ENCODE peak calls at places on chromosomes 6 and 20, in four cellular contexts. F is cardiac muscle cell, V is GM23248, Y is PC-3. I is an unnamed sample.

GRCh38 chr20:52047811-52048302 is 143.7 kb downstream of the ZFP64 start:
- DNase-seq in F (no peak), V (no peak), Y (no peak), I (no peak)

GRCh38 chr20:5864873-5865582 is 85.3 kb downstream of the TRMT6 start:
- DNase-seq in F (no peak), V (peak; percentile 64), Y (peak; percentile 58), I (no peak)

GRCh38 chr6:38068854-38069253 is 249.3 kb downstream of the ZFAND3 start:
- DNase-seq in F (no peak), V (peak; percentile 46), Y (peak; percentile 30), I (no peak)

GRCh38 chr6:112087916-112088315 is 525 bp downstream of the FAM229B start:
- DNase-seq in F (no peak), V (peak; percentile 54), Y (no peak), I (no peak)

GRCh38 chr6:168035098-168035660 is 37.7 kb downstream of the KIF25 start:
- DNase-seq in F (peak; percentile 77), V (peak; percentile 67), Y (peak; percentile 48), I (no peak)

GRCh38 chr20:953742-954141 is 37.6 kb upstream of the ANGPT4 start:
- DNase-seq in F (peak; percentile 45), V (peak; percentile 44), Y (peak; percentile 28), I (no peak)

GRCh38 chr20:38133680-38134426 is 31.2 kb downstream of the TGM2 start:
- DNase-seq in F (no peak), V (no peak), Y (no peak), I (no peak)

GRCh38 chr20:21395666-21396044 is 1.7 kb downstream of the NKX2-4 start:
- DNase-seq in F (no peak), V (no peak), Y (no peak), I (no peak)

GRCh38 chr6:21846541-21847451 is 253.2 kb downstream of the SOX4 start:
- DNase-seq in F (peak; percentile 60), V (no peak), Y (peak; percentile 19), I (peak; percentile 74)

GRCh38 chr20:53292347-53292746 is 301.3 kb downstream of the ZNF217 start:
- DNase-seq in F (no peak), V (no peak), Y (no peak), I (no peak)

GRCh38 chr6:10555625-10556309 is 34.6 kb downstream of the GCNT2 start:
- DNase-seq in F (peak; percentile 78), V (peak; percentile 44), Y (no peak), I (no peak)

GRCh38 chr6:83860347-83860731 is 850 bp downstream of the CYB5R4 start:
- DNase-seq in F (no peak), V (no peak), Y (no peak), I (no peak)

GRCh38 chr6:124535746-124536145 is 426.5 kb upstream of the RNF217 start:
- DNase-seq in F (no peak), V (no peak), Y (peak; percentile 3), I (no peak)

GRCh38 chr6:158605266-158605878 is 39.2 kb downstream of the DYNLT1 start:
- DNase-seq in F (peak; percentile 76), V (peak; percentile 83), Y (peak; percentile 70), I (peak; percentile 53)

GRCh38 chr20:11703119-11703518 is 214.6 kb upstream of the BTBD3 start:
- DNase-seq in F (no peak), V (no peak), Y (no peak), I (no peak)

GRCh38 chr20:24991897-24992419 is 593 bp downstream of the APMAP start:
- DNase-seq in F (peak; percentile 35), V (peak; percentile 56), Y (peak; percentile 13), I (peak; percentile 52)

GRCh38 chr6:25034477-25034876 is 98.7 kb upstream of the RIPOR2 start:
- DNase-seq in F (no peak), V (no peak), Y (no peak), I (no peak)

GRCh38 chr6:95431637-95432228 is 145.6 kb upstream of the MANEA start:
- DNase-seq in F (peak; percentile 43), V (peak; percentile 38), Y (peak; percentile 48), I (peak; percentile 38)

GRCh38 chr6:110399219-110400071 is 15.9 kb downstream of the DDO start:
- DNase-seq in F (no peak), V (peak; percentile 50), Y (no peak), I (no peak)

GRCh38 chr6:25623874-25624273 is 28.1 kb upstream of the SCGN start:
- DNase-seq in F (peak; percentile 6), V (no peak), Y (no peak), I (no peak)

GRCh38 chr6:83097675-83098074 is 30.2 kb downstream of the DOP1A start:
- DNase-seq in F (no peak), V (no peak), Y (no peak), I (no peak)

GRCh38 chr6:158086054-158086705 is 81.9 kb downstream of the SERAC1 start:
- DNase-seq in F (no peak), V (peak; percentile 71), Y (no peak), I (peak; percentile 85)

GRCh38 chr6:4313044-4313686 is 177.8 kb upstream of the ECI2 start:
- DNase-seq in F (peak; percentile 19), V (peak; percentile 98), Y (peak; percentile 98), I (no peak)

GRCh38 chr6:108714012-108714773 is 134.0 kb upstream of the ARMC2 start:
- DNase-seq in F (no peak), V (peak; percentile 77), Y (no peak), I (peak; percentile 26)

GRCh38 chr6:100203391-100203790 is 209.4 kb upstream of the MCHR2 start:
- DNase-seq in F (no peak), V (peak; percentile 95), Y (peak; percentile 84), I (no peak)

GRCh38 chr6:22926613-22927348 is 357.4 kb downstream of the HDGFL1 start:
- DNase-seq in F (peak; percentile 78), V (no peak), Y (no peak), I (no peak)

GRCh38 chr6:149459761-149460160 is 25.1 kb downstream of the ZC3H12D start:
- DNase-seq in F (no peak), V (peak; percentile 15), Y (no peak), I (no peak)

GRCh38 chr6:144330588-144330987 is 45.5 kb downstream of the UTRN start:
- DNase-seq in F (no peak), V (no peak), Y (peak; percentile 87), I (no peak)

GRCh38 chr6:110328231-110328630 is 29.9 kb downstream of the METTL24 start:
- DNase-seq in F (no peak), V (peak; percentile 57), Y (no peak), I (no peak)

GRCh38 chr20:46752639-46753235 is 43.3 kb downstream of the SLC2A10 start:
- DNase-seq in F (peak; percentile 78), V (peak; percentile 82), Y (peak; percentile 82), I (peak; percentile 65)

GRCh38 chr6:45044510-45045252 is 283.4 kb upstream of the RUNX2 start:
- DNase-seq in F (no peak), V (peak; percentile 7), Y (peak; percentile 63), I (no peak)

GRCh38 chr6:157194110-157194509 is 129.2 kb downstream of the TMEM242 start:
- DNase-seq in F (no peak), V (no peak), Y (peak; percentile 6), I (no peak)

GRCh38 chr6:129671442-129672344 is 38.3 kb downstream of the ARHGAP18 start:
- DNase-seq in F (no peak), V (no peak), Y (no peak), I (no peak)

GRCh38 chr6:24924956-24925355 is 10.8 kb downstream of the RIPOR2 start:
- DNase-seq in F (no peak), V (no peak), Y (peak; percentile 67), I (no peak)

GRCh38 chr20:56513096-56513806 is 11.3 kb upstream of the FAM209A start:
- DNase-seq in F (no peak), V (no peak), Y (no peak), I (no peak)

GRCh38 chr6:33198853-33199436 is 1.5 kb downstream of the RXRB start:
- DNase-seq in F (no peak), V (no peak), Y (no peak), I (no peak)

GRCh38 chr6:33201935-33202334 is 1.3 kb downstream of the SLC39A7 start:
- DNase-seq in F (no peak), V (peak; percentile 34), Y (no peak), I (no peak)

GRCh38 chr6:33201147-33201545 is 479 bp downstream of the SLC39A7 start:
- DNase-seq in F (peak; percentile 59), V (no peak), Y (no peak), I (no peak)

GRCh38 chr6:33199687-33200233 is 705 bp downstream of the RXRB start:
- DNase-seq in F (peak; percentile 85), V (peak; percentile 76), Y (peak; percentile 74), I (peak; percentile 82)

DNA sequence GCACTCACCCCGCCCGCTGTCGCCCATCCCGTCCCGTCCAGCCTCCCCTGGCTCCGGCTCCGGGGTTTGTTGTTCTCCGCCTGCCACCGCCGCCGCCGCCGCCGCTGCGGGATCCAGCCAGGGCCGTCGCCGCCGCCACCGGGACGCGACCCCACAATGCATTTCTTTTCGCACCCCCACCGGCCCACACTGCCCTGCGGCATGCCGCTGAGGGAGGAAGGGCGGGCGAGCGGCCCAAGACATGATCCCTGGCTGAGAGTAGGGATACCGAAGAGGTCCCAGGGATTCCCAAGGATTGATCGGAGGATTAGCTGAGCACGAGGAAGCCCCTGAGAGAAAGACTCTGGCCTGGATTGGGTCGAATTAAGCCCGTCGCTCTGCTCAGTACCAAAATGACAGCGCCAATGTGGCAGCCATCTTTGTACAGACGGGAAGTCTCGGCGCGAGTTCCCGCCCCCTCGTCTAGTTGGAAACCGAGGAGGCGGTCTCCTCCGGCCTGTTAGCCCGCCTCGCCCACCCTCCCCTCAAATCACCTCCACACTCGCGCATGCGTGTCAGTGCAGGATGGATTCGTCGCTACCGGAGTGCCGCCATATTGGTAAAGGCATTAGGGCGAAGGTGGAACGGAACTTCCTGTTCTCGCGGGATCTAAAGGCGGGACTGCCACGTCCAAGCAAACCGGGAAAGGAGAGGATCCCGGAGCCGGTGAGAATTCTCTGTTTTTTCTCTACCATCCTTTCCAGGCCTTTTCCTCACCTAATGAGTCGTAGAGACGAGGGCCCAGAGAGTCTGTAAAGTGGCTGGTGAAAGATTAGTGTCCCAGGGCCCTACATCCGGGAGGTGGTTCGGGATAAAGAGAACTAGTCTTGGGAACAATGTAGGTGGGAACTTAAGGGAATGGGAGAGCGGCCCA is at the start of the genes RXRB and SLC39A7:
- DNase-seq in F (peak; percentile 99), V (peak; percentile 100), Y (peak; percentile 99), I (peak; percentile 99)
- H3K36me3 ChIP-seq in F (peaks cover 17% of the 10 kb centered on the region), V (peaks cover 17% of the 10 kb centered on the region), Y (peaks cover 33% of the 10 kb centered on the region), I (peaks cover 60% of the 10 kb centered on the region)

GRCh38 chr6:43375693-43376092 is 6.2 kb upstream of the ZNF318 start:
- DNase-seq in F (no peak), V (no peak), Y (no peak), I (no peak)
- H3K36me3 ChIP-seq in F (no peaks in the 10 kb centered on the region), V (no peaks in the 10 kb centered on the region), Y (no peaks in the 10 kb centered on the region), I (no peaks in the 10 kb centered on the region)

GRCh38 chr6:52511163-52511562 is 65.7 kb downstream of the TRAM2 start:
- DNase-seq in F (no peak), V (no peak), Y (no peak), I (no peak)
- H3K36me3 ChIP-seq in F (no peaks in the 10 kb centered on the region), V (peaks cover 65% of the 10 kb centered on the region), Y (peaks cover 20% of the 10 kb centered on the region), I (peaks cover 83% of the 10 kb centered on the region)

GRCh38 chr6:8088886-8089285 is 13.5 kb downstream of the EEF1E1 start:
- DNase-seq in F (no peak), V (no peak), Y (no peak), I (no peak)

GRCh38 chr6:8085053-8085511 is 17.3 kb downstream of the EEF1E1 start:
- DNase-seq in F (no peak), V (peak; percentile 92), Y (peak; percentile 91), I (no peak)

GRCh38 chr6:8084586-8084985 is 17.8 kb downstream of the EEF1E1 start:
- DNase-seq in F (no peak), V (peak; percentile 51), Y (no peak), I (no peak)

GRCh38 chr6:8087870-8088269 is 14.5 kb downstream of the EEF1E1 start:
- DNase-seq in F (no peak), V (no peak), Y (no peak), I (no peak)

GRCh38 chr6:8086755-8087306 is 15.5 kb downstream of the EEF1E1 start:
- DNase-seq in F (no peak), V (no peak), Y (no peak), I (no peak)
- H3K36me3 ChIP-seq in F (peaks cover 14% of the 10 kb centered on the region), V (peaks cover 18% of the 10 kb centered on the region), Y (peaks cover 38% of the 10 kb centered on the region), I (peaks cover 37% of the 10 kb centered on the region)

I was measured in DND-41.